ENCODE peak calls at places on chromosomes 2 and 18, in seven cellular contexts. C, D, I, K, N, V and S are unnamed samples.

GRCh38 chr2:217909156-217909820 is 93.5 kb downstream of the TNS1 start:
- DNase-seq in C (no peak), K (no peak), D (no peak), I (no peak), N (no peak), V (no peak), S (no peak)

GRCh38 chr2:6202756-6203155 is 510.6 kb downstream of the SOX11 start:
- DNase-seq in N (no peak), D (no peak), V (no peak), C (no peak), K (no peak), I (no peak), S (no peak)

GRCh38 chr18:78659748-78660147 is 319.9 kb upstream of the SALL3 start:
- DNase-seq in V (no peak), K (no peak), N (peak; percentile 35), C (no peak), D (peak; percentile 1), I (no peak), S (no peak)

GRCh38 chr2:28991021-28991420 is 9.9 kb downstream of the TOGARAM2 start:
- DNase-seq in D (no peak), K (peak; percentile 82), I (no peak), N (no peak), V (no peak), C (peak; percentile 15), S (no peak)

GRCh38 chr2:187842978-187843847 is 289.0 kb upstream of the TFPI start:
- DNase-seq in V (no peak), I (peak; percentile 44), K (peak; percentile 81), C (peak; percentile 73), D (peak; percentile 55), N (no peak), S (no peak)

GRCh38 chr2:3135676-3136075 is 241.9 kb downstream of the EIPR1 start:
- DNase-seq in C (no peak), D (no peak), K (no peak), V (no peak), N (no peak), I (no peak), S (no peak)

GRCh38 chr18:44695503-44695902 is 14.8 kb downstream of the SETBP1 start:
- DNase-seq in I (no peak), N (no peak), V (no peak), D (no peak), C (no peak), K (no peak), S (no peak)

GRCh38 chr2:15142069-15142689 is 419.0 kb downstream of the NBAS start:
- DNase-seq in V (no peak), K (no peak), C (peak; percentile 8), N (no peak), I (no peak), D (peak; percentile 4), S (no peak)

GRCh38 chr18:28003451-28003850 is 173.5 kb downstream of the CDH2 start:
- DNase-seq in I (no peak), K (peak; percentile 85), D (no peak), N (no peak), C (peak; percentile 56), V (no peak), S (no peak)

GRCh38 chr2:238497610-238498005 is 70.9 kb downstream of the ASB1 start:
- DNase-seq in N (no peak), D (no peak), I (no peak), K (no peak), C (no peak), V (no peak), S (no peak)

GRCh38 chr2:237639441-237640220 is 12.2 kb downstream of the LRRFIP1 start:
- DNase-seq in I (no peak), N (no peak), C (no peak), V (no peak), K (no peak), D (no peak), S (no peak)

GRCh38 chr18:7414459-7414858 is 152.7 kb upstream of the PTPRM start:
- DNase-seq in I (no peak), D (no peak), C (peak; percentile 3), V (no peak), K (peak; percentile 40), N (no peak), S (no peak)

GRCh38 chr2:10084956-10085851 is 5.0 kb upstream of the CYS1 start:
- DNase-seq in V (no peak), I (no peak), D (no peak), N (no peak), C (no peak), K (no peak), S (no peak)

GRCh38 chr2:105287692-105288091 is 41.8 kb downstream of the TGFBRAP1 start:
- DNase-seq in K (peak; percentile 55), N (peak; percentile 22), V (no peak), D (no peak), I (no peak), C (peak; percentile 26), S (no peak)

GRCh38 chr2:225429718-225430117 is 30.2 kb downstream of the NYAP2 start:
- DNase-seq in K (peak; percentile 47), I (peak; percentile 10), N (peak; percentile 60), D (no peak), V (no peak), C (peak; percentile 4), S (no peak)

GRCh38 chr2:217799553-217800432 is 203.0 kb downstream of the TNS1 start:
- DNase-seq in C (no peak), V (peak; percentile 48), I (no peak), K (no peak), D (no peak), N (no peak), S (no peak)